ENCODE peak calls at places on chromosomes 6 and 20, in eight cellular contexts. One of them, this sample, is unnamed.

GRCh38 chr6:161828355-161828754 is 554.5 kb upstream of the AGPAT4 start:
- DNase-seq in pancreas: no peak
- DNase-seq in lower lobe of right lung: no peak
- DNase-seq in endodermal cell: peak; percentile 47
- DNase-seq in uterus: no peak
- DNase-seq in stomach: no peak
- DNase-seq in GM23248: no peak
- DNase-seq in body of pancreas: no peak
- DNase-seq in this sample: peak; percentile 21

GRCh38 chr6:71248306-71248705 is 40.3 kb upstream of the OGFRL1 start:
- DNase-seq in pancreas: no peak
- DNase-seq in lower lobe of right lung: no peak
- DNase-seq in endodermal cell: peak; percentile 55
- DNase-seq in uterus: no peak
- DNase-seq in stomach: no peak
- DNase-seq in GM23248: peak; percentile 85
- DNase-seq in body of pancreas: no peak
- DNase-seq in this sample: no peak

GRCh38 chr20:37081717-37082289 is 14.0 kb downstream of the RBL1 start:
- DNase-seq in pancreas: no peak
- DNase-seq in lower lobe of right lung: no peak
- DNase-seq in endodermal cell: peak; percentile 60
- DNase-seq in uterus: no peak
- DNase-seq in stomach: no peak
- DNase-seq in GM23248: no peak
- DNase-seq in body of pancreas: no peak
- DNase-seq in this sample: no peak

GRCh38 chr6:44180886-44181285 is 22.3 kb downstream of the CAPN11 start:
- DNase-seq in pancreas: no peak
- DNase-seq in lower lobe of right lung: no peak
- DNase-seq in endodermal cell: peak; percentile 51
- DNase-seq in uterus: no peak
- DNase-seq in stomach: no peak
- DNase-seq in GM23248: peak; percentile 33
- DNase-seq in body of pancreas: no peak
- DNase-seq in this sample: no peak

GRCh38 chr20:61846074-61846473 is 219.6 kb downstream of the TAF4 start:
- DNase-seq in pancreas: no peak
- DNase-seq in lower lobe of right lung: peak; percentile 37
- DNase-seq in endodermal cell: no peak
- DNase-seq in uterus: no peak
- DNase-seq in stomach: no peak
- DNase-seq in GM23248: no peak
- DNase-seq in body of pancreas: no peak
- DNase-seq in this sample: no peak

GRCh38 chr20:32789896-32790750 is 27.9 kb downstream of the DNMT3B start:
- DNase-seq in pancreas: peak; percentile 53
- DNase-seq in lower lobe of right lung: peak; percentile 72
- DNase-seq in endodermal cell: peak; percentile 93
- DNase-seq in uterus: peak; percentile 70
- DNase-seq in stomach: peak; percentile 78
- DNase-seq in GM23248: peak; percentile 81
- DNase-seq in body of pancreas: peak; percentile 73
- DNase-seq in this sample: no peak

GRCh38 chr6:34696189-34696738 is 303 bp downstream of the ILRUN start:
- DNase-seq in pancreas: peak; percentile 54
- DNase-seq in lower lobe of right lung: peak; percentile 77
- DNase-seq in endodermal cell: no peak
- DNase-seq in uterus: no peak
- DNase-seq in stomach: peak; percentile 48
- DNase-seq in GM23248: peak; percentile 79
- DNase-seq in body of pancreas: no peak
- DNase-seq in this sample: no peak

GRCh38 chr6:163485388-163485851 is 70.9 kb downstream of the QKI start:
- DNase-seq in pancreas: no peak
- DNase-seq in lower lobe of right lung: no peak
- DNase-seq in endodermal cell: no peak
- DNase-seq in uterus: no peak
- DNase-seq in stomach: no peak
- DNase-seq in GM23248: no peak
- DNase-seq in body of pancreas: no peak
- DNase-seq in this sample: no peak

GRCh38 chr20:20520776-20521175 is 152.9 kb downstream of the INSM1 start:
- DNase-seq in pancreas: no peak
- DNase-seq in lower lobe of right lung: no peak
- DNase-seq in endodermal cell: no peak
- DNase-seq in uterus: no peak
- DNase-seq in stomach: no peak
- DNase-seq in GM23248: peak; percentile 83
- DNase-seq in body of pancreas: no peak
- DNase-seq in this sample: no peak

GRCh38 chr6:86192123-86192522 is 549.4 kb upstream of the SYNCRIP start:
- DNase-seq in pancreas: peak; percentile 21
- DNase-seq in lower lobe of right lung: no peak
- DNase-seq in endodermal cell: peak; percentile 68
- DNase-seq in uterus: no peak
- DNase-seq in stomach: no peak
- DNase-seq in GM23248: peak; percentile 26
- DNase-seq in body of pancreas: peak; percentile 50
- DNase-seq in this sample: no peak

GRCh38 chr20:38997622-38998021 is 35.5 kb downstream of the DHX35 start:
- DNase-seq in pancreas: no peak
- DNase-seq in lower lobe of right lung: no peak
- DNase-seq in endodermal cell: no peak
- DNase-seq in uterus: no peak
- DNase-seq in stomach: no peak
- DNase-seq in GM23248: no peak
- DNase-seq in body of pancreas: no peak
- DNase-seq in this sample: no peak

GRCh38 chr20:18267815-18268214 is 20.5 kb upstream of the ZNF133 start:
- DNase-seq in pancreas: no peak
- DNase-seq in lower lobe of right lung: no peak
- DNase-seq in endodermal cell: peak; percentile 80
- DNase-seq in uterus: no peak
- DNase-seq in stomach: no peak
- DNase-seq in GM23248: no peak
- DNase-seq in body of pancreas: no peak
- DNase-seq in this sample: no peak

GRCh38 chr20:52847739-52848359 is 124.3 kb upstream of the TSHZ2 start:
- DNase-seq in pancreas: no peak
- DNase-seq in lower lobe of right lung: no peak
- DNase-seq in endodermal cell: no peak
- DNase-seq in uterus: no peak
- DNase-seq in stomach: peak; percentile 32
- DNase-seq in GM23248: no peak
- DNase-seq in body of pancreas: no peak
- DNase-seq in this sample: no peak

GRCh38 chr6:161033667-161034066 is 42.1 kb downstream of the MAP3K4 start:
- DNase-seq in pancreas: no peak
- DNase-seq in lower lobe of right lung: no peak
- DNase-seq in endodermal cell: no peak
- DNase-seq in uterus: no peak
- DNase-seq in stomach: no peak
- DNase-seq in GM23248: peak; percentile 17
- DNase-seq in body of pancreas: no peak
- DNase-seq in this sample: no peak

GRCh38 chr20:47970282-47970903 is 185.1 kb upstream of the SULF2 start:
- DNase-seq in pancreas: no peak
- DNase-seq in lower lobe of right lung: no peak
- DNase-seq in endodermal cell: no peak
- DNase-seq in uterus: no peak
- DNase-seq in stomach: no peak
- DNase-seq in GM23248: peak; percentile 11
- DNase-seq in body of pancreas: no peak
- DNase-seq in this sample: no peak

GRCh38 chr6:35688605-35689322 is at the start of gene FKBP5:
- DNase-seq in pancreas: peak; percentile 90
- DNase-seq in lower lobe of right lung: peak; percentile 98
- DNase-seq in endodermal cell: peak; percentile 96
- DNase-seq in uterus: peak; percentile 95
- DNase-seq in stomach: peak; percentile 97
- DNase-seq in GM23248: peak; percentile 97
- DNase-seq in body of pancreas: peak; percentile 94
- DNase-seq in this sample: peak; percentile 98

DNA sequence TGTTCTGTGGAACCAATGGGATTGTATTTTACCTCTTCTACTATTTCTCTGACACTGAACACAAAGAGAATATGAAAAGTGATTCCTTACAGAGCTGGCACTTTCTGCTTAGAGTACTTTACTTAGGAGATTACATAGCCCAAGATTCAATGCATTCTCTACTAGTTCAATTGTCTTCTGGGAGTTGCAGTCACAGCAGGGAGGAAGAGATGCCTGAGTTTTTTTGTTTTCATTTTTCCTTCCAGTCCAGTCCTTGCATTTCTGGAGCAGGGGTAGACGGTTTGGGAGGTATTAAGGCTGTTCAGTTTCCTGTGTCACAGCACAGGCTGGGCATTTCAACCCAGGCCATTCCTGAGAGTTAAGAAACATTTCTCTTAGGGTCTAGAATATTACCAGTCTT is 42.0 kb upstream of the SLC2A12 start:
- DNase-seq in pancreas: no peak
- DNase-seq in lower lobe of right lung: no peak
- DNase-seq in endodermal cell: no peak
- DNase-seq in uterus: no peak
- DNase-seq in stomach: no peak
- DNase-seq in GM23248: no peak
- DNase-seq in body of pancreas: no peak
- DNase-seq in this sample: peak; percentile 10
- H3K27me3 ChIP-seq in pancreas: no peaks in the 10 kb centered on the region
- H3K27me3 ChIP-seq in lower lobe of right lung: no peaks in the 10 kb centered on the region
- H3K27me3 ChIP-seq in endodermal cell: no peaks in the 10 kb centered on the region
- H3K27me3 ChIP-seq in uterus: no peaks in the 10 kb centered on the region
- H3K27me3 ChIP-seq in stomach: no peaks in the 10 kb centered on the region
- H3K27me3 ChIP-seq in GM23248: peaks cover 19% of the 10 kb centered on the region
- H3K27me3 ChIP-seq in body of pancreas: no peaks in the 10 kb centered on the region
- H3K27me3 ChIP-seq in this sample: no peaks in the 10 kb centered on the region

DNA sequence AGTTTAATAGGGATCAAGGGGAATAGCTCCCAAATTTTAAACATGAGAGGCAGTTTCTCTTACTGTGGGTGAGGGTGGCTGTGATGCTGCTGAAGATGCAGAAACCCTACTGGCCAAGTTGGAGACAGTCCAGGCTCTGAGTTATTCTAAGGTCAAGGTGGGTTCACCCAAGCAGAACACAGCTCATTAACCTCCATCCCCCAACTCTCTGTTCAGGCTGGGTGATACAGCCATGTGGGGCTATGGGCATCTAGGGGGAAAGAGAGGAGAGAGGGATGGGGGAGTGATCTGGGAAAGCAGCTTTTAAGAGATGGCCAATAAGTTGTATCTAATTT is 18.9 kb upstream of the TRAM2 start:
- DNase-seq in pancreas: no peak
- DNase-seq in lower lobe of right lung: no peak
- DNase-seq in endodermal cell: no peak
- DNase-seq in uterus: no peak
- DNase-seq in stomach: no peak
- DNase-seq in GM23248: no peak
- DNase-seq in body of pancreas: no peak
- DNase-seq in this sample: no peak
- H3K4me3 ChIP-seq in pancreas: no peak overlapping the region
- H3K4me3 ChIP-seq in lower lobe of right lung: no peak overlapping the region
- H3K4me3 ChIP-seq in endodermal cell: no peak overlapping the region
- H3K4me3 ChIP-seq in uterus: no peak overlapping the region
- H3K4me3 ChIP-seq in stomach: no peak overlapping the region
- H3K4me3 ChIP-seq in GM23248: peak overlapping the region; percentile 60
- H3K4me3 ChIP-seq in body of pancreas: no peak overlapping the region
- H3K4me3 ChIP-seq in this sample: peak overlapping the region; percentile 13

GRCh38 chr6:136499370-136499769 is 50.9 kb downstream of the MAP7 start:
- DNase-seq in pancreas: no peak
- DNase-seq in lower lobe of right lung: no peak
- DNase-seq in endodermal cell: no peak
- DNase-seq in uterus: no peak
- DNase-seq in stomach: no peak
- DNase-seq in GM23248: no peak
- DNase-seq in body of pancreas: no peak
- DNase-seq in this sample: no peak

GRCh38 chr6:136492409-136492808 is 57.8 kb downstream of the MAP7 start:
- DNase-seq in pancreas: no peak
- DNase-seq in lower lobe of right lung: no peak
- DNase-seq in endodermal cell: no peak
- DNase-seq in uterus: no peak
- DNase-seq in stomach: no peak
- DNase-seq in GM23248: no peak
- DNase-seq in body of pancreas: no peak
- DNase-seq in this sample: no peak

GRCh38 chr6:136491674-136492235 is 58.5 kb downstream of the MAP7 start:
- DNase-seq in pancreas: no peak
- DNase-seq in lower lobe of right lung: no peak
- DNase-seq in endodermal cell: no peak
- DNase-seq in uterus: no peak
- DNase-seq in stomach: no peak
- DNase-seq in GM23248: no peak
- DNase-seq in body of pancreas: no peak
- DNase-seq in this sample: no peak

GRCh38 chr6:136491251-136491650 is 59.0 kb downstream of the MAP7 start:
- DNase-seq in pancreas: no peak
- DNase-seq in lower lobe of right lung: no peak
- DNase-seq in endodermal cell: no peak
- DNase-seq in uterus: no peak
- DNase-seq in stomach: no peak
- DNase-seq in GM23248: no peak
- DNase-seq in body of pancreas: no peak
- DNase-seq in this sample: no peak

GRCh38 chr6:136494710-136495109 is 55.5 kb downstream of the MAP7 start:
- DNase-seq in pancreas: no peak
- DNase-seq in lower lobe of right lung: no peak
- DNase-seq in endodermal cell: no peak
- DNase-seq in uterus: no peak
- DNase-seq in stomach: no peak
- DNase-seq in GM23248: no peak
- DNase-seq in body of pancreas: no peak
- DNase-seq in this sample: no peak
- H3K27me3 ChIP-seq in pancreas: no peaks in the 10 kb centered on the region
- H3K27me3 ChIP-seq in lower lobe of right lung: no peaks in the 10 kb centered on the region
- H3K27me3 ChIP-seq in endodermal cell: no peaks in the 10 kb centered on the region
- H3K27me3 ChIP-seq in uterus: no peaks in the 10 kb centered on the region
- H3K27me3 ChIP-seq in stomach: no peaks in the 10 kb centered on the region
- H3K27me3 ChIP-seq in GM23248: no peaks in the 10 kb centered on the region
- H3K27me3 ChIP-seq in body of pancreas: no peaks in the 10 kb centered on the region
- H3K27me3 ChIP-seq in this sample: no peaks in the 10 kb centered on the region

DNA sequence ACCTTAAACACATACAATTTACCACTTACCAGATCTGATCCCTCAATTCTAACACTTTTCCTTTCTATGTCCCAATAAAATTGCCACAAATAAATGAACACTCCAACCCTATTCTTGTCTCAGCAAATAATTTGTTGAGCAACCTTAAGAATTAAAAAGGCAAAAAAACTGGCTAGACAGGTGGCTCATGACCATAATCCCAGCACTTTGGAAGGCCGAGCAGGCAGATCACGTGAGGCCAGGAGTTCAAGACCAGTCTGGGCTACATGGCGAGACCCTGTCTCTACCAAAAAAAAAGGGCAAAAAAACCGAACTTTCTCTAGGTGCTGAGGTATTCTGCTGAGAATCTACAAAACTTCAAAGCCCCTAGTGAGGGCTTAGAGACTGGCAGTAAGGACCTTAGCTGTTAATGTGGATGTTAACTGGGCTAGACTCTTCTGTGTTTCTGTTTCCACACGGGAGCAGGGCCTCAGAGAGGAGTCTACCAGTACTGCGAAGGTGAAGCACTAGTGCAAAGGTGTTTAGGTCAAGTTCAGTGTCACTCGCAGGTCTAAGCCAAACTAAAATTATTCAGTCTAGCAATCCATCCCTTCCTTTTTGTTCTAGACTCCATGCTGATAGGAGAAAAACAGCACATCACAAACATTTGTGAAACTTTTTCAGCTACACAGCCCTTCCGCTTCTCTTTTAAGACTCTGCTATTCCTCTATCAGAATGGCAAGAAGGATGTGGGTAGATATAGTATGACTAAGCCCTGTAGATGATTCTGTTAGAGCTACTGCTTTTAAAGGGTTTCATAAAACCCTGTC is 2.6 kb downstream of the FASTKD5 start:
- DNase-seq in pancreas: no peak
- DNase-seq in lower lobe of right lung: no peak
- DNase-seq in endodermal cell: no peak
- DNase-seq in uterus: no peak
- DNase-seq in stomach: no peak
- DNase-seq in GM23248: peak; percentile 40
- DNase-seq in body of pancreas: no peak
- DNase-seq in this sample: no peak
- H3K4me3 ChIP-seq in pancreas: no peak overlapping the region
- H3K4me3 ChIP-seq in lower lobe of right lung: no peak overlapping the region
- H3K4me3 ChIP-seq in endodermal cell: peak overlapping the region; percentile 39
- H3K4me3 ChIP-seq in uterus: no peak overlapping the region
- H3K4me3 ChIP-seq in stomach: no peak overlapping the region
- H3K4me3 ChIP-seq in GM23248: peak overlapping the region; percentile 89
- H3K4me3 ChIP-seq in body of pancreas: no peak overlapping the region
- H3K4me3 ChIP-seq in this sample: no peak overlapping the region